ENCODE peak calls at places on chromosome 11, in nine cellular contexts. X is activated T-cell treated with anti-CD3 and anti-CD28 coated beads for 1 hour; O is smooth muscle cell of the brain vasculature; M is GM23338; G is tibial artery; V is NCI-H345; N is adrenal gland; I is stimulated activated CD4-positive, alpha-beta T cell treated with anti-CD3 and anti-CD28 coated beads, Interleukin-2, amount 100 ng/mL, for 48 hours; B is NCI-H1105 treated with DMSO at 0.1 percent for 48 hours. T is an unnamed sample.

GRCh38 chr11:66979336-66979980 is 4.4 kb downstream of the C11orf86 start:
- DNase-seq in X (no peak), O (no peak), M (no peak), G (no peak), V (no peak), N (no peak), I (no peak), B (no peak), T (no peak)

GRCh38 chr11:116648229-116649174 is 124.3 kb downstream of the BUD13 start:
- DNase-seq in X (no peak), O (no peak), M (no peak), G (no peak), V (no peak), N (no peak), I (no peak), B (no peak), T (no peak)

GRCh38 chr11:87437844-87438223 is 400.1 kb downstream of the TMEM135 start:
- DNase-seq in X (no peak), O (no peak), M (no peak), G (no peak), V (no peak), N (no peak), I (no peak), B (no peak), T (peak)

GRCh38 chr11:101127348-101127698 is 2.3 kb downstream of the PGR start:
- DNase-seq in X (no peak), O (no peak), M (peak), G (peak), V (peak), N (no peak), I (no peak), B (no peak), T (no peak)

GRCh38 chr11:64253481-64253880 is 2.2 kb downstream of the PLCB3 start:
- DNase-seq in X (no peak), O (no peak), M (no peak), G (peak), V (no peak), N (peak), I (no peak), B (no peak), T (peak)

GRCh38 chr11:35126000-35126878 is 12.7 kb upstream of the CD44 start:
- DNase-seq in X (no peak), O (no peak), M (no peak), G (no peak), V (no peak), N (no peak), I (no peak), B (no peak), T (no peak)

GRCh38 chr11:10856689-10857603 is 907 bp downstream of the ZBED5 start:
- DNase-seq in X (no peak), O (no peak), M (peak), G (peak), V (peak), N (no peak), I (peak), B (peak), T (peak)

GRCh38 chr11:2194877-2195755 is 23.5 kb upstream of the TH start:
- DNase-seq in X (peak), O (no peak), M (peak), G (no peak), V (peak), N (peak), I (peak), B (peak), T (peak)

GRCh38 chr11:111269146-111269868 is 23.8 kb downstream of the POU2AF2 start:
- DNase-seq in X (no peak), O (peak), M (no peak), G (no peak), V (no peak), N (no peak), I (no peak), B (no peak), T (peak)